ENCODE peak calls at places on chromosomes 7 and 10, in ten cellular contexts. W, S, F, D, T, L, Q, R, U and A are unnamed samples.
A peak's percentile ranks its signal among the peaks of the same experiment; 100 is the strongest.

GRCh38 chr7:142130282-142130681 is 18.8 kb downstream of the MGAM2 start:
- DNase-seq in D (no peak), F (no peak), Q (no peak), L (no peak), U (no peak), R (peak; percentile 57), T (no peak), S (no peak), W (no peak), A (no peak)

GRCh38 chr7:112163021-112163310 is 43.2 kb downstream of the DOCK4 start:
- DNase-seq in S (peak; percentile 3), L (no peak), W (no peak), R (no peak), F (no peak), T (no peak), D (no peak), U (no peak), Q (no peak), A (no peak)

GRCh38 chr10:970311-971149 is 17.7 kb upstream of the GTPBP4 start:
- DNase-seq in R (no peak), F (peak; percentile 73), Q (no peak), W (no peak), D (no peak), S (no peak), U (no peak), T (no peak), L (no peak), A (no peak)

GRCh38 chr7:91407942-91408341 is 143.7 kb downstream of the FZD1 start:
- DNase-seq in F (no peak), T (no peak), Q (no peak), S (no peak), L (no peak), W (no peak), R (no peak), D (no peak), U (no peak), A (no peak)

GRCh38 chr7:44097064-44097932 is 6.8 kb upstream of the AEBP1 start:
- DNase-seq in T (no peak), F (no peak), R (no peak), Q (no peak), D (peak; percentile 87), S (no peak), L (no peak), W (no peak), U (no peak), A (no peak)

GRCh38 chr7:55299273-55299967 is 65.7 kb upstream of the LANCL2 start:
- DNase-seq in S (no peak), T (no peak), L (no peak), W (no peak), R (no peak), Q (no peak), U (no peak), D (no peak), F (no peak), A (no peak)

GRCh38 chr10:28796606-28797512 is 119.5 kb downstream of the BAMBI start:
- DNase-seq in W (peak; percentile 93), Q (no peak), L (peak; percentile 83), R (peak; percentile 85), F (peak; percentile 28), S (no peak), D (no peak), T (no peak), U (no peak), A (no peak)

GRCh38 chr7:111560773-111561658 is 1.3 kb downstream of the IMMP2L start:
- DNase-seq in R (peak; percentile 66), F (peak; percentile 19), L (peak; percentile 50), W (peak; percentile 66), D (no peak), Q (no peak), T (no peak), U (no peak), S (no peak), A (no peak)

GRCh38 chr10:101829561-101830315 is 11.5 kb upstream of the OGA start:
- DNase-seq in R (no peak), T (peak; percentile 69), F (peak; percentile 79), W (no peak), D (peak; percentile 88), Q (peak; percentile 92), S (no peak), L (no peak), U (no peak), A (no peak)

GRCh38 chr7:71191766-71192165 is 59.8 kb downstream of the GALNT17 start:
- DNase-seq in S (no peak), D (no peak), U (no peak), L (no peak), Q (no peak), T (no peak), W (no peak), F (no peak), R (no peak), A (no peak)

GRCh38 chr10:84291389-84291788 is 37.0 kb upstream of the CCSER2 start:
- DNase-seq in D (no peak), U (no peak), R (peak; percentile 68), L (peak; percentile 78), T (no peak), S (no peak), W (peak; percentile 81), F (peak; percentile 69), Q (peak; percentile 55), A (no peak)

GRCh38 chr7:101436857-101437576 is 74.3 kb downstream of the COL26A1 start:
- DNase-seq in R (no peak), L (no peak), T (no peak), U (no peak), W (no peak), Q (peak; percentile 93), F (no peak), S (peak; percentile 34), D (no peak), A (no peak)

GRCh38 chr10:23293145-23293724 is 51.4 kb downstream of the C10orf67 start:
- DNase-seq in Q (peak; percentile 67), R (peak; percentile 40), L (peak; percentile 9), S (peak; percentile 10), W (peak; percentile 45), T (no peak), F (peak; percentile 59), U (no peak), D (no peak), A (no peak)

GRCh38 chr10:94155722-94156271 is 162.1 kb downstream of the PLCE1 start:
- DNase-seq in F (no peak), D (no peak), W (no peak), S (no peak), R (no peak), T (no peak), U (no peak), Q (no peak), L (no peak), A (no peak)

DNA sequence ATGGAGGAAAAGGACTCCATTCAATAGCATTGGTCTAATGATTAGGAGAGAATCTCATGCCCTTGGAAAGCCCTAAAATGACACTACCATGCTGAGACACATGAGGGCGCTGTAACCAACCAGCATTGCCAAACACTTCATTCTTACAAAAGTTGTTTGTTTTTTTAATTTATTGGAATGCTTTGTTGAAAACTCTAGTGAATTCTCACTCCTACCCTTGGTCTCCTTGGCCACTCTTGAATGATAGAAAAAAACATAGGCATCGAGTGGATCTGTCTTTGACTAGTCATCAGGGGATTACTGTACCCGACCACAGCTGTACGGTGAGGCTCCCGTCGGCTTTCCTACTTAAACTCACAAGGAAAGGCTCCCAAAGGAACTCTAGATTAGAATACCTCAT is 29.3 kb upstream of the ADD3 start:
- DNase-seq in S (no peak), Q (peak; percentile 57), L (peak; percentile 57), D (peak; percentile 53), W (peak; percentile 83), U (no peak), T (no peak), F (peak; percentile 29), R (peak; percentile 79), A (peak; percentile 55)
- TF ChIP-seq CTCF in S (peak; percentile 49), Q (peak; percentile 96), L (peak; percentile 66), D (peak; percentile 90), W (peak; percentile 90), U (peak; percentile 74), T (peak; percentile 83), F (peak; percentile 66), R (peak; percentile 87), A (peak; percentile 80)

GRCh38 chr7:26153246-26153822 is 1.3 kb downstream of the NFE2L3 start:
- DNase-seq in R (no peak), L (no peak), D (no peak), F (no peak), T (no peak), W (no peak), U (no peak), Q (peak; percentile 61), S (no peak), A (no peak)
- TF ChIP-seq CTCF in R (no peak), L (no peak), D (no peak), F (no peak), T (no peak), W (no peak), U (no peak), Q (peak; percentile 43), S (no peak), A (no peak)

GRCh38 chr10:126654579-126654978 is 15.9 kb downstream of the C10orf90 start:
- DNase-seq in L (no peak), Q (no peak), W (no peak), F (no peak), U (no peak), T (no peak), D (no peak), R (no peak), S (no peak), A (no peak)

GRCh38 chr10:126651461-126651860 is 19.0 kb downstream of the C10orf90 start:
- DNase-seq in U (no peak), W (no peak), R (no peak), F (no peak), S (no peak), D (no peak), T (no peak), Q (no peak), L (no peak), A (no peak)

GRCh38 chr10:126646101-126646500 is 24.4 kb downstream of the C10orf90 start:
- DNase-seq in U (no peak), Q (no peak), R (peak; percentile 66), D (no peak), T (no peak), F (no peak), L (peak; percentile 9), W (peak; percentile 3), S (no peak), A (no peak)

GRCh38 chr10:126647116-126647515 is 23.4 kb downstream of the C10orf90 start:
- DNase-seq in F (no peak), S (no peak), D (no peak), U (no peak), T (no peak), R (no peak), Q (no peak), W (no peak), L (no peak), A (no peak)

DNA sequence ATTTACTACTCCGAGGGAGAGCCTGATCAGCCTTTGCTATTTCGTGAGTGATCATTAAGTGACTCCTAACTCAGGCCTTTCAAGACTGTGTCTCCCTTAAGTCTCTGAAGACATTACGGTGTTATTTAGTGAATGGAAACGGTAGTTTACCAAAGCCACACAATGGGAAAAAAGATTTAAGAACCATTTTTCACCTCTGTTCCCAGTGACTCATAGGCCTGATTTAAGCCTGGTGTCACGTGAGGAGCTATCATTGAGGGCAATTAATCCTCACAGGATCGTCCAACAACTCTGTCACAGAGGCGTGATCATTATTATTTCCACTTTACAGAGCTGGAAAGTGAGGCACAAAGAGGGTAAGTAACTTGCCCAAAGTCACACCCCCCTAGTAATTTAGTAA is 20.3 kb downstream of the C10orf90 start:
- DNase-seq in U (no peak), D (no peak), R (no peak), W (no peak), T (no peak), Q (no peak), S (no peak), F (no peak), L (no peak), A (no peak)
- TF ChIP-seq CTCF in U (no peak), D (no peak), R (no peak), W (no peak), T (no peak), Q (no peak), S (no peak), F (no peak), L (no peak), A (no peak)

GRCh38 chr7:89618269-89618668 is 536.0 kb upstream of the STEAP1 start:
- DNase-seq in D (no peak), U (no peak), T (no peak), L (no peak), Q (no peak), W (no peak), F (no peak), R (no peak), S (no peak), A (no peak)
- TF ChIP-seq CTCF in D (no peak), U (no peak), T (no peak), L (no peak), Q (no peak), W (no peak), F (no peak), R (no peak), S (no peak), A (no peak)